ENCODE peak calls at places on chromosomes 16 and 17, in eight cellular contexts. U is uterus, J is WTC11, N is RPMI7951, Y is A549, W is lower lobe of right lung, F is Calu3, D is AG04450. B is an unnamed sample.

GRCh38 chr17:55806745-55807466 is 56.1 kb downstream of the PCTP start:
- DNase-seq in W (no peak), U (no peak), F (no peak), D (no peak), J (no peak), Y (no peak), N (no peak), B (no peak)

GRCh38 chr17:45149037-45149668 is 878 bp downstream of the HEXIM1 start:
- DNase-seq in F (peak; percentile 97), D (no peak), J (peak; percentile 90), N (peak; percentile 77), Y (peak; percentile 90), U (peak; percentile 87), W (peak; percentile 87), B (peak; percentile 76)

GRCh38 chr16:87415441-87415840 is 23.3 kb downstream of the MAP1LC3B start:
- DNase-seq in F (no peak), N (no peak), W (no peak), Y (no peak), J (no peak), D (no peak), U (no peak), B (no peak)

GRCh38 chr17:80818871-80819270 is 172.8 kb upstream of the CHMP6 start:
- DNase-seq in J (no peak), U (no peak), W (no peak), N (no peak), Y (no peak), D (no peak), F (no peak), B (no peak)

GRCh38 chr16:53087101-53087500 is 32.3 kb downstream of the CHD9 start:
- DNase-seq in Y (no peak), J (no peak), U (no peak), F (no peak), W (no peak), N (no peak), D (no peak), B (no peak)

GRCh38 chr17:28131592-28131991 is 89.1 kb downstream of the NLK start:
- DNase-seq in N (no peak), J (no peak), D (no peak), F (no peak), W (no peak), U (no peak), Y (no peak), B (no peak)

GRCh38 chr17:72984145-72984924 is 108.2 kb downstream of the SLC39A11 start:
- DNase-seq in D (peak; percentile 80), U (no peak), Y (no peak), W (no peak), J (no peak), F (peak; percentile 54), N (peak; percentile 78), B (no peak)

GRCh38 chr16:79188115-79188779 is 412.3 kb downstream of the MAF start:
- DNase-seq in J (no peak), D (no peak), W (no peak), Y (no peak), F (no peak), N (no peak), U (no peak), B (no peak)

GRCh38 chr16:13957197-13958078 is 37.5 kb downstream of the ERCC4 start:
- DNase-seq in F (peak; percentile 79), D (peak; percentile 80), J (no peak), N (peak; percentile 97), W (peak; percentile 78), Y (peak; percentile 99), U (peak; percentile 83), B (no peak)

GRCh38 chr17:44278006-44278405 is 10.1 kb upstream of the SLC4A1 start:
- DNase-seq in U (no peak), N (no peak), J (no peak), W (no peak), D (no peak), Y (no peak), F (no peak), B (no peak)

GRCh38 chr16:25033852-25034251 is 18.7 kb upstream of the ARHGAP17 start:
- DNase-seq in Y (no peak), N (peak; percentile 37), U (no peak), W (no peak), J (no peak), D (no peak), F (no peak), B (no peak)

GRCh38 chr16:74650966-74651567 is 15.6 kb downstream of the RFWD3 start:
- DNase-seq in W (no peak), J (no peak), Y (no peak), D (no peak), N (peak; percentile 7), F (no peak), U (no peak), B (no peak)

GRCh38 chr17:9475259-9475658 is 100.4 kb downstream of the STX8 start:
- DNase-seq in D (no peak), Y (no peak), U (no peak), J (no peak), F (no peak), N (peak; percentile 17), W (no peak), B (no peak)

GRCh38 chr17:60959011-60959410 is 281.4 kb downstream of the BCAS3 start:
- DNase-seq in N (peak; percentile 49), J (no peak), Y (no peak), F (no peak), U (no peak), W (no peak), D (no peak), B (no peak)

GRCh38 chr16:59543641-59544040 is 809.5 kb upstream of the GOT2 start:
- DNase-seq in J (no peak), W (no peak), D (peak; percentile 30), N (peak; percentile 26), U (no peak), Y (no peak), F (no peak), B (no peak)

GRCh38 chr16:4245400-4245799 is 3.5 kb upstream of the SRL start:
- DNase-seq in U (no peak), D (no peak), J (no peak), F (no peak), W (no peak), N (no peak), Y (no peak), B (no peak)

GRCh38 chr16:28603381-28604185 is 6.3 kb downstream of the SULT1A1 start:
- DNase-seq in U (no peak), W (peak; percentile 41), Y (no peak), N (no peak), J (no peak), F (no peak), D (no peak), B (no peak)

GRCh38 chr17:34255381-34255732 is 272 bp downstream of the CCL2 start:
- DNase-seq in D (no peak), J (no peak), U (no peak), W (no peak), Y (no peak), F (no peak), N (no peak), B (no peak)

GRCh38 chr17:81400939-81401726 is 5.9 kb downstream of the BAHCC1 start:
- DNase-seq in N (no peak), F (no peak), J (no peak), D (no peak), W (no peak), U (no peak), Y (no peak), B (no peak)

GRCh38 chr17:19876524-19877161 is 8.9 kb upstream of the ULK2 start:
- DNase-seq in W (peak; percentile 80), N (no peak), F (no peak), Y (no peak), J (no peak), D (no peak), U (no peak), B (no peak)

GRCh38 chr16:87828071-87828971 is 41.0 kb downstream of the SLC7A5 start:
- DNase-seq in U (no peak), J (no peak), Y (peak; percentile 81), W (no peak), F (no peak), D (no peak), N (no peak), B (no peak)

GRCh38 chr17:10337976-10338375 is 34.8 kb downstream of the MYH13 start:
- DNase-seq in Y (no peak), W (no peak), D (no peak), J (no peak), U (no peak), N (peak; percentile 16), F (no peak), B (no peak)

GRCh38 chr16:29820271-29820701 is at the start of gene MVP:
- DNase-seq in Y (peak; percentile 56), U (peak; percentile 61), D (no peak), J (no peak), N (peak; percentile 73), F (peak; percentile 69), W (peak; percentile 84), B (peak; percentile 62)

GRCh38 chr17:67993153-67993997 is 2.9 kb downstream of the C17orf58 start:
- DNase-seq in F (peak; percentile 89), D (no peak), Y (peak; percentile 90), W (peak; percentile 91), N (peak; percentile 81), J (peak; percentile 76), U (peak; percentile 74), B (peak; percentile 77)

GRCh38 chr16:4260360-4260759 is 12.5 kb downstream of the TFAP4 start:
- DNase-seq in N (no peak), F (peak; percentile 32), W (peak; percentile 88), U (no peak), D (no peak), J (no peak), Y (no peak), B (no peak)